ENCODE peak calls at places on chromosome 6, in ten cellular contexts. T is AG09319; J is fibroblast of pulmonary artery; F is hepatic stellate cell; E is effector CD8-positive, alpha-beta T cell; W is NCI-H1092; Y is Right ventricle myocardium inferior; M is effector memory CD8-positive, alpha-beta T cell; N is stimulated activated CD4-positive, alpha-beta T cell treated with anti-CD3 and anti-CD28 coated beads, Interleukin-15, amount 100 ng/mL, for 1 hour; O is left cardiac atrium. G is an unnamed sample.

GRCh38 chr6:78243519-78243918 is 590.7 kb downstream of the MEI4 start:
- DNase-seq in T (no peak), J (peak; percentile 50), F (no peak), E (no peak), W (no peak), Y (no peak), M (no peak), N (no peak), O (no peak), G (no peak)

GRCh38 chr6:113824411-113824810 is 32.7 kb upstream of the MARCKS start:
- DNase-seq in T (no peak), J (no peak), F (no peak), E (no peak), W (no peak), Y (no peak), M (no peak), N (no peak), O (no peak), G (no peak)

GRCh38 chr6:83509416-83509815 is 2.9 kb upstream of the PRSS35 start:
- DNase-seq in T (no peak), J (peak; percentile 41), F (no peak), E (no peak), W (no peak), Y (no peak), M (no peak), N (no peak), O (no peak), G (no peak)

GRCh38 chr6:20334334-20334733 is 67.3 kb upstream of the E2F3 start:
- DNase-seq in T (no peak), J (no peak), F (no peak), E (no peak), W (no peak), Y (no peak), M (no peak), N (no peak), O (peak; percentile 46), G (no peak)

GRCh38 chr6:38708483-38708882 is 5.5 kb upstream of the GLO1 start:
- DNase-seq in T (no peak), J (no peak), F (no peak), E (no peak), W (no peak), Y (no peak), M (no peak), N (no peak), O (no peak), G (no peak)

GRCh38 chr6:159988983-159989454 is 20.1 kb downstream of the IGF2R start:
- DNase-seq in T (no peak), J (peak; percentile 81), F (no peak), E (no peak), W (no peak), Y (peak; percentile 58), M (no peak), N (no peak), O (no peak), G (no peak)

GRCh38 chr6:155400022-155400965 is 55.3 kb downstream of the NOX3 start:
- DNase-seq in T (no peak), J (no peak), F (no peak), E (no peak), W (no peak), Y (no peak), M (no peak), N (no peak), O (no peak), G (no peak)

GRCh38 chr6:135397172-135397952 is 100.2 kb downstream of the AHI1 start:
- DNase-seq in T (no peak), J (no peak), F (no peak), E (no peak), W (no peak), Y (no peak), M (no peak), N (no peak), O (no peak), G (no peak)

GRCh38 chr6:147000545-147001488 is 203.4 kb upstream of the STXBP5 start:
- DNase-seq in T (peak; percentile 45), J (peak; percentile 72), F (peak; percentile 45), E (no peak), W (no peak), Y (no peak), M (no peak), N (no peak), O (no peak), G (no peak)

GRCh38 chr6:151147118-151147832 is 92.5 kb upstream of the AKAP12 start:
- DNase-seq in T (no peak), J (peak; percentile 18), F (no peak), E (no peak), W (no peak), Y (no peak), M (no peak), N (no peak), O (no peak), G (no peak)

GRCh38 chr6:3750324-3751018 is 1.0 kb downstream of the PXDC1 start:
- DNase-seq in T (no peak), J (peak; percentile 76), F (peak; percentile 90), E (no peak), W (no peak), Y (peak; percentile 92), M (no peak), N (no peak), O (peak; percentile 88), G (no peak)

GRCh38 chr6:20400476-20401402 is 940 bp upstream of the E2F3 start:
- DNase-seq in T (no peak), J (peak; percentile 38), F (peak; percentile 57), E (peak; percentile 17), W (peak; percentile 79), Y (peak; percentile 80), M (no peak), N (no peak), O (peak; percentile 68), G (peak; percentile 23)

GRCh38 chr6:127946388-127946787 is 45.5 kb upstream of the THEMIS start:
- DNase-seq in T (no peak), J (no peak), F (no peak), E (no peak), W (no peak), Y (no peak), M (no peak), N (no peak), O (no peak), G (no peak)

GRCh38 chr6:41074692-41075436 is 2.1 kb downstream of the NFYA start:
- DNase-seq in T (no peak), J (no peak), F (no peak), E (no peak), W (no peak), Y (no peak), M (no peak), N (no peak), O (peak; percentile 27), G (no peak)

G was measured in central memory CD4-positive, alpha-beta T cell.